ENCODE peak calls at places on chromosomes 5 and 9, in four cellular contexts. T is activated CD4-positive, alpha-beta T cell treated with anti-CD3 and anti-CD28 coated beads, Interleukin-2, amount 50 U/mL, for 1 hour; G is activated CD8-positive, alpha-beta T cell treated with anti-CD3 and anti-CD28 coated beads for 36 hours; A is T-cell. X is an unnamed sample.

GRCh38 chr5:178346607-178347334 is 114.2 kb upstream of the PHYKPL start:
- DNase-seq in G (no peak), A (no peak), T (no peak), X (no peak)

GRCh38 chr5:177513500-177513899 is 3.3 kb downstream of the DDX41 start:
- DNase-seq in A (no peak), G (no peak), T (no peak), X (no peak)

GRCh38 chr9:105205787-105206511 is 38.5 kb upstream of the SLC44A1 start:
- DNase-seq in A (no peak), G (no peak), T (no peak), X (peak; percentile 7)

GRCh38 chr5:58810086-58810485 is 227.2 kb downstream of the RAB3C start:
- DNase-seq in G (no peak), A (no peak), T (no peak), X (no peak)

GRCh38 chr5:168162464-168162863 is 129.0 kb upstream of the WWC1 start:
- DNase-seq in A (no peak), T (no peak), G (no peak), X (no peak)

GRCh38 chr9:38172601-38173000 is 103.6 kb upstream of the SHB start:
- DNase-seq in A (no peak), G (no peak), T (no peak), X (no peak)

GRCh38 chr5:33641722-33642505 is 201.1 kb downstream of the TARS1 start:
- DNase-seq in T (no peak), G (no peak), A (no peak), X (peak; percentile 64)

GRCh38 chr9:131672451-131672850 is 67.4 kb downstream of the RAPGEF1 start:
- DNase-seq in G (peak; percentile 39), T (no peak), A (no peak), X (no peak)

GRCh38 chr5:140107312-140108092 is 6.4 kb upstream of the PURA start:
- DNase-seq in G (peak; percentile 93), A (peak; percentile 92), T (peak; percentile 93), X (peak; percentile 92)

GRCh38 chr5:181008136-181008535 is 19.5 kb downstream of the BTNL3 start:
- DNase-seq in G (no peak), T (no peak), A (no peak), X (no peak)

GRCh38 chr9:109975574-109976327 is 195.8 kb downstream of the PALM2AKAP2 start:
- DNase-seq in G (no peak), T (no peak), A (no peak), X (peak; percentile 28)

GRCh38 chr5:100840364-100840763 is 62.7 kb downstream of the ST8SIA4 start:
- DNase-seq in A (no peak), G (peak; percentile 70), T (no peak), X (peak; percentile 25)

GRCh38 chr9:131731237-131731995 is 8.5 kb downstream of the RAPGEF1 start:
- DNase-seq in G (peak; percentile 67), A (no peak), T (no peak), X (no peak)

GRCh38 chr9:72453797-72454196 is 67.6 kb upstream of the TMC1 start:
- DNase-seq in A (no peak), T (no peak), G (no peak), X (no peak)

X was measured in HT1080.